ENCODE peak calls at places on chromosome 16, in seven cellular contexts. One of them, this sample, is unnamed.

GRCh38 chr16:69706256-69706974 is 19.9 kb downstream of the NQO1 start:
- DNase-seq in fibroblast of the conjunctiva: no peak
- DNase-seq in midbrain: no peak
- DNase-seq in stimulated activated naive CD8-positive, alpha-beta T cell treated with anti-CD3 and anti-CD28 coated beads, Interleukin-15, amount 100 ng/mL, for 72 hours: no peak
- DNase-seq in T follicular helper cell: no peak
- DNase-seq in NCI-H345: no peak
- DNase-seq in putamen: no peak
- DNase-seq in this sample: no peak

GRCh38 chr16:2852731-2853507 is 5.1 kb downstream of the PRSS22 start:
- DNase-seq in putamen: no peak
- DNase-seq in NCI-H345: no peak
- DNase-seq in stimulated activated naive CD8-positive, alpha-beta T cell treated with anti-CD3 and anti-CD28 coated beads, Interleukin-15, amount 100 ng/mL, for 72 hours: no peak
- DNase-seq in fibroblast of the conjunctiva: no peak
- DNase-seq in midbrain: no peak
- DNase-seq in T follicular helper cell: no peak
- DNase-seq in this sample: no peak

GRCh38 chr16:22141746-22142145 is 20.6 kb upstream of the SDR42E2 start:
- DNase-seq in fibroblast of the conjunctiva: no peak
- DNase-seq in stimulated activated naive CD8-positive, alpha-beta T cell treated with anti-CD3 and anti-CD28 coated beads, Interleukin-15, amount 100 ng/mL, for 72 hours: no peak
- DNase-seq in T follicular helper cell: no peak
- DNase-seq in NCI-H345: no peak
- DNase-seq in putamen: no peak
- DNase-seq in midbrain: no peak
- DNase-seq in this sample: no peak

GRCh38 chr16:75733305-75734141 is 7.2 kb upstream of the CPHXL start:
- DNase-seq in stimulated activated naive CD8-positive, alpha-beta T cell treated with anti-CD3 and anti-CD28 coated beads, Interleukin-15, amount 100 ng/mL, for 72 hours: no peak
- DNase-seq in T follicular helper cell: no peak
- DNase-seq in fibroblast of the conjunctiva: peak; percentile 89
- DNase-seq in midbrain: peak; percentile 48
- DNase-seq in putamen: peak; percentile 12
- DNase-seq in NCI-H345: no peak
- DNase-seq in this sample: no peak

GRCh38 chr16:67181346-67181745 is 2.4 kb downstream of the MATCAP1 start:
- DNase-seq in putamen: no peak
- DNase-seq in NCI-H345: no peak
- DNase-seq in T follicular helper cell: no peak
- DNase-seq in stimulated activated naive CD8-positive, alpha-beta T cell treated with anti-CD3 and anti-CD28 coated beads, Interleukin-15, amount 100 ng/mL, for 72 hours: no peak
- DNase-seq in fibroblast of the conjunctiva: peak; percentile 67
- DNase-seq in midbrain: no peak
- DNase-seq in this sample: no peak

GRCh38 chr16:89842471-89843408 is 14.5 kb downstream of the SPIRE2 start:
- DNase-seq in stimulated activated naive CD8-positive, alpha-beta T cell treated with anti-CD3 and anti-CD28 coated beads, Interleukin-15, amount 100 ng/mL, for 72 hours: no peak
- DNase-seq in T follicular helper cell: no peak
- DNase-seq in NCI-H345: no peak
- DNase-seq in putamen: no peak
- DNase-seq in midbrain: no peak
- DNase-seq in fibroblast of the conjunctiva: no peak
- DNase-seq in this sample: no peak

GRCh38 chr16:15610369-15610871 is 32.5 kb downstream of the MARF1 start:
- DNase-seq in putamen: no peak
- DNase-seq in midbrain: no peak
- DNase-seq in T follicular helper cell: no peak
- DNase-seq in NCI-H345: no peak
- DNase-seq in stimulated activated naive CD8-positive, alpha-beta T cell treated with anti-CD3 and anti-CD28 coated beads, Interleukin-15, amount 100 ng/mL, for 72 hours: no peak
- DNase-seq in fibroblast of the conjunctiva: no peak
- DNase-seq in this sample: no peak

GRCh38 chr16:50534556-50534955 is 13.6 kb upstream of the NKD1 start:
- DNase-seq in putamen: no peak
- DNase-seq in NCI-H345: no peak
- DNase-seq in stimulated activated naive CD8-positive, alpha-beta T cell treated with anti-CD3 and anti-CD28 coated beads, Interleukin-15, amount 100 ng/mL, for 72 hours: no peak
- DNase-seq in fibroblast of the conjunctiva: no peak
- DNase-seq in T follicular helper cell: no peak
- DNase-seq in midbrain: no peak
- DNase-seq in this sample: no peak

GRCh38 chr16:68408967-68409366 is 39.3 kb downstream of the SMPD3 start:
- DNase-seq in midbrain: no peak
- DNase-seq in stimulated activated naive CD8-positive, alpha-beta T cell treated with anti-CD3 and anti-CD28 coated beads, Interleukin-15, amount 100 ng/mL, for 72 hours: no peak
- DNase-seq in putamen: no peak
- DNase-seq in fibroblast of the conjunctiva: no peak
- DNase-seq in NCI-H345: no peak
- DNase-seq in T follicular helper cell: no peak
- DNase-seq in this sample: no peak

GRCh38 chr16:81758376-81758775 is 20.7 kb upstream of the PLCG2 start:
- DNase-seq in midbrain: no peak
- DNase-seq in putamen: no peak
- DNase-seq in T follicular helper cell: no peak
- DNase-seq in fibroblast of the conjunctiva: no peak
- DNase-seq in NCI-H345: no peak
- DNase-seq in stimulated activated naive CD8-positive, alpha-beta T cell treated with anti-CD3 and anti-CD28 coated beads, Interleukin-15, amount 100 ng/mL, for 72 hours: no peak
- DNase-seq in this sample: no peak

GRCh38 chr16:72424776-72425175 is 252.8 kb upstream of the PMFBP1 start:
- DNase-seq in putamen: peak; percentile 63
- DNase-seq in fibroblast of the conjunctiva: no peak
- DNase-seq in NCI-H345: no peak
- DNase-seq in T follicular helper cell: no peak
- DNase-seq in midbrain: peak; percentile 53
- DNase-seq in stimulated activated naive CD8-positive, alpha-beta T cell treated with anti-CD3 and anti-CD28 coated beads, Interleukin-15, amount 100 ng/mL, for 72 hours: no peak
- DNase-seq in this sample: no peak

GRCh38 chr16:69338557-69339288 is 641 bp downstream of the COG8 start:
- DNase-seq in midbrain: no peak
- DNase-seq in T follicular helper cell: no peak
- DNase-seq in putamen: no peak
- DNase-seq in NCI-H345: no peak
- DNase-seq in stimulated activated naive CD8-positive, alpha-beta T cell treated with anti-CD3 and anti-CD28 coated beads, Interleukin-15, amount 100 ng/mL, for 72 hours: no peak
- DNase-seq in fibroblast of the conjunctiva: no peak
- DNase-seq in this sample: no peak

GRCh38 chr16:80971814-80972213 is 34.9 kb downstream of the CMC2 start:
- DNase-seq in midbrain: no peak
- DNase-seq in NCI-H345: no peak
- DNase-seq in putamen: no peak
- DNase-seq in fibroblast of the conjunctiva: no peak
- DNase-seq in T follicular helper cell: no peak
- DNase-seq in stimulated activated naive CD8-positive, alpha-beta T cell treated with anti-CD3 and anti-CD28 coated beads, Interleukin-15, amount 100 ng/mL, for 72 hours: no peak
- DNase-seq in this sample: no peak

GRCh38 chr16:180101-180920 is at the start of gene HBQ1:
- DNase-seq in midbrain: no peak
- DNase-seq in T follicular helper cell: no peak
- DNase-seq in fibroblast of the conjunctiva: no peak
- DNase-seq in NCI-H345: peak; percentile 28
- DNase-seq in stimulated activated naive CD8-positive, alpha-beta T cell treated with anti-CD3 and anti-CD28 coated beads, Interleukin-15, amount 100 ng/mL, for 72 hours: peak; percentile 49
- DNase-seq in putamen: no peak
- DNase-seq in this sample: peak; percentile 27

GRCh38 chr16:64304376-64304775 is 817.5 kb downstream of the CDH11 start:
- DNase-seq in stimulated activated naive CD8-positive, alpha-beta T cell treated with anti-CD3 and anti-CD28 coated beads, Interleukin-15, amount 100 ng/mL, for 72 hours: no peak
- DNase-seq in T follicular helper cell: no peak
- DNase-seq in midbrain: no peak
- DNase-seq in fibroblast of the conjunctiva: no peak
- DNase-seq in putamen: no peak
- DNase-seq in NCI-H345: no peak
- DNase-seq in this sample: no peak

This sample was measured in T-helper 2 cell treated with Interferon-gamma antibody and Interleukin-4, amounts not matched to agents 5 μg/mL and 100 μg/mL, for 36 hours.